ENCODE peak calls at places on chromosomes 6 and 20, in seven cellular contexts. N is ovary, O is testis, Q is NB4, H is stomach, F is lower leg skin, S is Peyer's patch. V is an unnamed sample.

GRCh38 chr6:147022041-147022440 is 182.2 kb upstream of the STXBP5 start:
- DNase-seq in Q (no peak), F (no peak), N (no peak), S (no peak), H (no peak), O (no peak), V (no peak)

GRCh38 chr6:3202999-3203696 is 24.3 kb downstream of the TUBB2B start:
- DNase-seq in S (no peak), N (no peak), H (no peak), Q (no peak), F (no peak), O (no peak), V (peak; percentile 59)

GRCh38 chr6:152948150-152948768 is 34.6 kb downstream of the FBXO5 start:
- DNase-seq in S (no peak), N (no peak), O (no peak), H (no peak), F (no peak), Q (peak; percentile 57), V (peak; percentile 56)

GRCh38 chr6:107132330-107132954 is 17.1 kb upstream of the BEND3 start:
- DNase-seq in H (no peak), N (peak; percentile 33), Q (peak; percentile 50), O (peak; percentile 42), F (no peak), S (peak; percentile 26), V (peak; percentile 10)

GRCh38 chr6:45502446-45502845 is 124.7 kb upstream of the SUPT3H start:
- DNase-seq in Q (no peak), S (no peak), O (no peak), N (no peak), F (no peak), H (no peak), V (no peak)

GRCh38 chr6:65000815-65001214 is 706.2 kb downstream of the EYS start:
- DNase-seq in H (no peak), O (no peak), F (no peak), Q (no peak), S (no peak), N (no peak), V (no peak)

GRCh38 chr6:150247803-150248202 is 105.0 kb downstream of the PPP1R14C start:
- DNase-seq in Q (no peak), N (no peak), F (no peak), O (no peak), S (no peak), H (no peak), V (no peak)

GRCh38 chr20:11012975-11013374 is 339.2 kb upstream of the JAG1 start:
- DNase-seq in O (no peak), H (no peak), N (no peak), F (no peak), S (no peak), Q (no peak), V (no peak)

GRCh38 chr20:17227669-17228623 is 1.1 kb downstream of the PCSK2 start:
- DNase-seq in O (peak; percentile 45), Q (no peak), F (no peak), H (no peak), S (no peak), N (peak; percentile 40), V (no peak)

GRCh38 chr20:32285621-32286334 is 8.3 kb downstream of the KIF3B start:
- DNase-seq in Q (peak; percentile 42), F (peak; percentile 16), O (no peak), N (no peak), S (no peak), H (no peak), V (peak; percentile 97)

GRCh38 chr20:63890616-63891015 is 4.3 kb upstream of the DNAJC5 start:
- DNase-seq in Q (no peak), H (no peak), N (no peak), F (no peak), O (no peak), S (no peak), V (no peak)

GRCh38 chr20:7851031-7851490 is 89.2 kb downstream of the HAO1 start:
- DNase-seq in F (no peak), O (no peak), N (no peak), H (no peak), Q (no peak), S (no peak), V (no peak)

GRCh38 chr6:144725731-144726522 is 440.8 kb downstream of the UTRN start:
- DNase-seq in N (no peak), S (no peak), Q (peak; percentile 38), H (peak; percentile 56), F (no peak), O (no peak), V (no peak)

GRCh38 chr6:15366003-15366535 is 120.2 kb downstream of the JARID2 start:
- DNase-seq in H (no peak), O (no peak), S (no peak), Q (no peak), F (no peak), N (no peak), V (no peak)

GRCh38 chr6:35710241-35710847 is 21.6 kb upstream of the FKBP5 start:
- DNase-seq in S (no peak), N (peak; percentile 25), F (no peak), H (peak; percentile 25), Q (peak; percentile 47), O (no peak), V (no peak)

GRCh38 chr6:13378669-13379590 is 50.6 kb upstream of the TBC1D7 start:
- DNase-seq in Q (no peak), S (no peak), H (peak; percentile 69), O (no peak), N (no peak), F (no peak), V (peak; percentile 36)

DNA sequence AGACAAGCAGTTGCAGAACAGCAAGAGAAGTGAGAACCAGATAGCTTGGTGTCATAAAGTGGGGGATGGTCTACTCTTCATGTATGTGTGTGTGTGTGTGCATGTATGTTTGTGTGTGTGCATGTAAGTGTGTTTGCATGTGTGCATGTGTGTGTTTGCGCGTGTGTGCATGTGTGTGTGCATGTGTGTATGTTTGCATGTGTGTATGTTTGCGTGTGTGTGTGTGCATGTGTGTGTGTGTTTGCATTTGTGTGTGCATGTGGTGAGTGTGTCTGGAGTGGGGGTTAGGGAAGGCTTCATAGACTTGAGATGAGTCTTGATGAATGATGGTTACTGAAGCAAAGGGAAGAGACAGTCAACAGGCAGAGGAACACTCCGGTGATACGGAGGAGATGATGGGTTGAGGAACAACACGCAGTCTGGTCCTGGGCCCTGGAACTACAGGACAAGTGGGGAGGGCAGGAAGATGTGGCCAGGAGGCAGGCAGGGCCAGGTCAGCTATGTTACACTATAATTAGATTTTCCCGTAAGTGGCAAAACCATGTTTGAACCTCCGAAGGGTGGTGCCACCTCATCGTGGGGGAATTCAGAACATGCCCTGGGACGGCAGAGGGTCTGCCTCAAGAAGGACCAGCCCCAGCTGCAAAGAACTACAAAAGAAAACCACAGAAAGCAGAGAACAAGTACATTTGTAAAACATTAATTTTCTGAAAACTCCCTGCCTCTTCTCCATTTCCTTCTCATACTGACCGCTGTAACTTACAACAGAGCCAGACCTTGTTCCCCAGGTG is 38.7 kb upstream of the PDE10A start:
- DNase-seq in O (no peak), F (no peak), N (no peak), Q (no peak), S (no peak), H (no peak), V (no peak)
- TF ChIP-seq POLR2A in O (no peak), F (no peak), N (no peak), Q (no peak), S (no peak), H (no peak), V (no peak)

GRCh38 chr6:113980937-113981554 is 10.1 kb upstream of the HDAC2 start:
- DNase-seq in H (no peak), S (no peak), Q (peak; percentile 54), F (no peak), N (no peak), O (no peak), V (peak; percentile 22)

GRCh38 chr6:113982055-113982550 is 11.2 kb upstream of the HDAC2 start:
- DNase-seq in N (no peak), Q (no peak), F (no peak), H (no peak), S (no peak), O (no peak), V (no peak)

GRCh38 chr6:113979930-113980329 is 9.0 kb upstream of the HDAC2 start:
- DNase-seq in S (no peak), N (no peak), Q (peak; percentile 47), O (no peak), F (no peak), H (no peak), V (no peak)

GRCh38 chr6:113976806-113977205 is 5.9 kb upstream of the HDAC2 start:
- DNase-seq in H (no peak), S (no peak), N (no peak), F (no peak), Q (no peak), O (no peak), V (no peak)

DNA sequence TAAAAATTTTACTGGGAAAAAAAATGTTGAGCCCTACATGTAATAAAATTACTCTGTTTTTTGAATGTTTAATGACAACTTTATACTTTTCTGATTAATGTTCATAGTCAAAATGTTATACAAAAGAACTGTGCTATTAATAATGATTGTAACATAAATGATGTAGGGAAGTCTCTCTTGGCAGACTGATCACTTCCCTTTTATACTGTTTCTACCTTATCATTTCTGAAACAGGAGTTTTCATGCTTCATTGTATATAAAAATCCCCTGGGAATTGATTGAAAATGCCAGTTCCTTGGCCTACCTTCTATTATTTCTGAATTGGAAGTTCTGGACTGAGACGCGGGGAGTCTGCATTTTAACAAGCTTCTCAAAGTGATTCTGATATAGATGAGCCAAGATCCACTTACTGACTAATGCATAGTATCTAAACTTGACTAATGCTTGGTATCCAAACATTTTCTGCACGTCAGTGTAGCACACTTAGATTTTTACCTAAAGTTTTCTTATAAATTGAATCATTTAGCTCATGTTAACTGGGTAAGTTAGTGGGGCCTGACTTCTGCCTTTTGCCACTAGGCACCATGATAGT is 7.2 kb upstream of the HDAC2 start:
- DNase-seq in H (no peak), O (no peak), S (no peak), N (no peak), Q (no peak), F (no peak), V (no peak)
- TF ChIP-seq POLR2A in H (no peak), O (no peak), S (no peak), N (no peak), Q (no peak), F (no peak), V (no peak)

GRCh38 chr6:26251354-26252081 is 113.5 kb upstream of the BTN3A2 start:
- DNase-seq in Q (peak; percentile 98), F (peak; percentile 59), S (peak; percentile 66), H (peak; percentile 57), O (peak; percentile 76), N (no peak), V (peak; percentile 97)
- TF ChIP-seq POLR2A in Q (peak; percentile 92), F (no peak), S (peak; percentile 97), H (peak; percentile 73), O (peak; percentile 49), N (no peak), V (peak; percentile 100)

DNA sequence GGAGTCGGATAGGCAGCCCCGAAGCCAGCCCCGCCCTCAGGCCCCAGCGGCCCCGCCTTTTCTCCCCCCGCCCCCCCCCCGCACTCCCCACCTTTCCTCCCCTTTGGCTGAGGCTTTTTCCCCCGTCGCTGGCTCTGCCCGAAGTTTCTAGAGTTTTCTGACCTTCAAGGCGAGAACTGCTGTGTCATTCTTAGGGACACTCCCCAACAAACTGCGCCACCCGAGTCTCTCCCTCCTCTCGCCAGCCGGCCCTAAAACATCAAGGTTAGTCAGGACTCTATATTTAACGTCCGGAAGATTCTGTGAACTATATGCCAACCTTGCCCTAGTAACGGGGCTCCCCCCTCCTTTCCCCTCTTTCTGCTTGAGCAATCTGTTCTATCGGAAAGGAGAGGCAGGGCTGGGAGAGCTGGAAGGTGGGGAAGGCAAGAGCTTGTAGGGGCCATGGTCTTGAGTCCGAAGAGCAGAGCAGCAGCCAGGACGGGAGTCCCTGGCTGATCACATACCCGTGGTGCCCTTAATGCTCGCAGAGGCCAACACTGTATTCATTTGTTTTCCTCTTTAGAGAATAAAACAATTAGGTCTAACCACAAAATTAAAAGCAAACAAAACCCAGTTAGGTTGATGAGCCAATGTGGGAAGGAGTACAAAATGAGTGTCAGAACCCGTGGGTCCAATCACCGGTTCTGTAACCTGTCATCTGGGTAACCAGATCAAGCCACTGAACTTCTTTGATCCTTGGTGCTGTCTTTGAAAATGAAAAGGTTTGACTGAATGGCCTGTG is 5.3 kb upstream of the HSPA1B start:
- DNase-seq in O (peak; percentile 89), Q (peak; percentile 90), F (peak; percentile 88), H (peak; percentile 88), S (peak; percentile 68), N (peak; percentile 92), V (peak; percentile 93)
- TF ChIP-seq POLR2A in O (peak; percentile 85), Q (peak; percentile 24), F (no peak), H (no peak), S (peak; percentile 39), N (peak; percentile 85), V (peak; percentile 74)

V was measured in erythroblast.